ENCODE peak calls at places on chromosomes 4 and X, in six cellular contexts. Q is NCI-H1105; S is activated T-cell treated with anti-CD3 and anti-CD28 coated beads, Interleukin-2, amount 50 U/mL, for 1 hour; Z is kidney; P is kidney tubule cell; O is ACHN. H is an unnamed sample.
A peak's percentile ranks its signal among the peaks of the same experiment; 100 is the strongest.

GRCh38 chr4:185518069-185518468 is 17.2 kb downstream of the PDLIM3 start:
- DNase-seq in Q (no peak), S (no peak), Z (no peak), P (no peak), O (no peak), H (no peak)

GRCh38 chrX:18026171-18026570 is 165.1 kb upstream of the RAI2 start:
- DNase-seq in Q (no peak), S (no peak), Z (no peak), P (peak; percentile 34), O (peak; percentile 2), H (no peak)

GRCh38 chrX:132833373-132833772 is 125.1 kb downstream of the HS6ST2 start:
- DNase-seq in Q (no peak), S (no peak), Z (no peak), P (no peak), O (no peak), H (no peak)

GRCh38 chr4:108160741-108161352 is 7.9 kb downstream of the LEF1 start:
- DNase-seq in Q (no peak), S (no peak), Z (no peak), P (no peak), O (no peak), H (no peak)

GRCh38 chr4:158172558-158173258 is at the start of gene GASK1B:
- DNase-seq in Q (peak; percentile 19), S (no peak), Z (no peak), P (peak; percentile 79), O (peak; percentile 73), H (no peak)

GRCh38 chrX:111719426-111720210 is 38.6 kb downstream of the ALG13 start:
- DNase-seq in Q (no peak), S (no peak), Z (no peak), P (peak; percentile 7), O (peak; percentile 0), H (no peak)

GRCh38 chr4:26141101-26141830 is 179.5 kb upstream of the RBPJ start:
- DNase-seq in Q (no peak), S (no peak), Z (no peak), P (no peak), O (no peak), H (no peak)

GRCh38 chr4:78568640-78569261 is 17.2 kb downstream of the ANXA3 start:
- DNase-seq in Q (no peak), S (no peak), Z (no peak), P (peak; percentile 32), O (no peak), H (no peak)

GRCh38 chr4:134027931-134028330 is 173.7 kb downstream of the PABPC4L start:
- DNase-seq in Q (no peak), S (no peak), Z (no peak), P (peak; percentile 89), O (peak; percentile 64), H (no peak)

GRCh38 chrX:13662537-13662841 is 9.5 kb downstream of the TCEANC start:
- DNase-seq in Q (no peak), S (no peak), Z (no peak), P (no peak), O (no peak), H (no peak)

GRCh38 chr4:158159054-158159717 is 13.6 kb downstream of the GASK1B start:
- DNase-seq in Q (no peak), S (no peak), Z (no peak), P (peak; percentile 96), O (peak; percentile 70), H (no peak)

GRCh38 chr4:161256172-161256571 is 907.6 kb downstream of the FSTL5 start:
- DNase-seq in Q (no peak), S (no peak), Z (no peak), P (no peak), O (no peak), H (no peak)

H was measured in NCI-H2107.